ENCODE peak calls at places on chromosomes 6 and 20, in eight cellular contexts. J, M, I, Z, N, T, X and G are unnamed samples.

GRCh38 chr6:84514089-84514971 is 250.1 kb downstream of the TBX18 start:
- DNase-seq in X (no peak), J (no peak), T (no peak), I (no peak), M (no peak), N (no peak), Z (no peak), G (no peak)

GRCh38 chr6:91185072-91185471 is 598.2 kb upstream of the MAP3K7 start:
- DNase-seq in T (no peak), X (no peak), N (no peak), Z (no peak), J (no peak), M (no peak), I (no peak), G (no peak)

GRCh38 chr6:73566954-73567591 is 46.2 kb upstream of the EEF1A1 start:
- DNase-seq in J (peak), N (peak), X (peak), M (no peak), I (no peak), Z (no peak), T (no peak), G (peak)

GRCh38 chr6:158672726-158673125 is 22.9 kb downstream of the SYTL3 start:
- DNase-seq in J (no peak), N (no peak), X (no peak), M (no peak), T (no peak), Z (no peak), I (no peak), G (no peak)

GRCh38 chr6:160519603-160520042 is 144.5 kb downstream of the LPA start:
- DNase-seq in N (no peak), T (peak), M (no peak), I (no peak), J (no peak), X (no peak), Z (peak), G (no peak)

GRCh38 chr20:39874049-39874893 is 814.8 kb downstream of the MAFB start:
- DNase-seq in Z (no peak), T (peak), N (peak), X (no peak), M (peak), J (peak), I (no peak), G (peak)

GRCh38 chr6:3230275-3231212 is 3.1 kb upstream of the TUBB2B start:
- DNase-seq in N (no peak), T (peak), Z (no peak), I (no peak), M (no peak), J (peak), X (no peak), G (no peak)

GRCh38 chr6:81228912-81229540 is 523.5 kb downstream of the TENT5A start:
- DNase-seq in T (no peak), N (no peak), Z (no peak), I (no peak), X (no peak), J (peak), M (peak), G (peak)

GRCh38 chr6:75824160-75824559 is 75.1 kb downstream of the MYO6 start:
- DNase-seq in X (no peak), Z (no peak), N (no peak), T (no peak), M (no peak), J (no peak), I (no peak), G (no peak)

GRCh38 chr6:12148317-12148801 is 136.2 kb downstream of the HIVEP1 start:
- DNase-seq in X (no peak), M (no peak), T (no peak), Z (no peak), J (peak), I (no peak), N (no peak), G (no peak)

GRCh38 chr6:53754330-53754729 is 40.5 kb upstream of the LRRC1 start:
- DNase-seq in J (no peak), T (no peak), M (no peak), X (no peak), Z (no peak), N (no peak), I (no peak), G (no peak)

GRCh38 chr6:49497308-49497707 is 2.4 kb upstream of the GLYATL3 start:
- DNase-seq in I (no peak), X (no peak), T (no peak), J (no peak), Z (no peak), M (no peak), N (no peak), G (no peak)

GRCh38 chr20:49539481-49540231 is 28.3 kb downstream of the PTGIS start:
- DNase-seq in M (no peak), J (no peak), I (no peak), X (no peak), N (no peak), Z (no peak), T (peak), G (no peak)

GRCh38 chr6:109458774-109459531 is 3.4 kb upstream of the MICAL1 start:
- DNase-seq in Z (no peak), X (no peak), N (peak), M (no peak), I (peak), J (no peak), T (peak), G (no peak)

GRCh38 chr20:36070451-36070850 is 84.1 kb upstream of the EPB41L1 start:
- DNase-seq in J (no peak), M (no peak), N (no peak), T (no peak), X (no peak), Z (no peak), I (no peak), G (no peak)

GRCh38 chr6:138598562-138599173 is 99.4 kb upstream of the NHSL1 start:
- DNase-seq in I (no peak), X (no peak), J (no peak), N (no peak), Z (no peak), T (no peak), M (no peak), G (no peak)

GRCh38 chr20:32969356-32970114 is 34.7 kb downstream of the SUN5 start:
- DNase-seq in J (no peak), N (no peak), T (no peak), M (no peak), I (no peak), X (no peak), Z (no peak), G (no peak)

GRCh38 chr6:39367661-39368060 is 45.2 kb upstream of the KCNK16 start:
- DNase-seq in X (no peak), T (peak), J (no peak), Z (no peak), M (no peak), N (no peak), I (no peak), G (no peak)

GRCh38 chr20:4740774-4741431 is 19.2 kb downstream of the PRND start:
- DNase-seq in N (no peak), I (peak), X (no peak), Z (peak), J (no peak), T (peak), M (no peak), G (peak)

GRCh38 chr6:139568157-139568955 is 193.9 kb upstream of the CITED2 start:
- DNase-seq in T (no peak), I (no peak), N (peak), Z (no peak), M (no peak), X (no peak), J (peak), G (no peak)

GRCh38 chr6:130697661-130698535 is 129.3 kb upstream of the SMLR1 start:
- DNase-seq in J (peak), M (peak), X (no peak), I (no peak), N (peak), T (peak), Z (peak), G (peak)